ENCODE peak calls at places on chromosomes 2 and 18, in ten cellular contexts. U is A549; E is T-helper 1 cell; D is left cardiac atrium; W is kidney epithelial cell; Z is activated naive CD4-positive, alpha-beta T cell treated with anti-CD3 and anti-CD28 coated beads, Interleukin-2, amount 50 U/mL, for 16 hours; M is stomach; Y is M059J; N is amygdala; C is GM03348. L is an unnamed sample.

GRCh38 chr18:49762191-49763077 is 50.9 kb downstream of the ACAA2 start:
- DNase-seq in Z (no peak), E (no peak), M (no peak), U (no peak), Y (no peak), C (no peak), D (no peak), N (no peak), W (no peak), L (no peak)

GRCh38 chr18:21740724-21741510 is at the start of gene MIB1:
- DNase-seq in Y (no peak), W (peak; percentile 80), U (peak; percentile 18), E (peak; percentile 37), D (no peak), Z (peak; percentile 48), M (peak; percentile 99), C (peak; percentile 85), N (peak; percentile 56), L (peak; percentile 99)

GRCh38 chr2:60708630-60709320 is 47.3 kb upstream of the PAPOLG start:
- DNase-seq in C (no peak), N (no peak), Y (no peak), M (no peak), U (no peak), W (no peak), D (no peak), Z (no peak), E (no peak), L (no peak)

GRCh38 chr2:70921839-70922590 is 13.7 kb upstream of the ATP6V1B1 start:
- DNase-seq in Y (peak; percentile 29), M (peak; percentile 7), C (no peak), Z (no peak), W (no peak), N (no peak), E (no peak), D (no peak), U (no peak), L (no peak)

GRCh38 chr18:43587538-43588153 is 310.4 kb upstream of the SYT4 start:
- DNase-seq in Z (no peak), E (no peak), N (no peak), M (no peak), U (no peak), D (no peak), C (peak; percentile 59), W (no peak), Y (peak; percentile 45), L (no peak)

GRCh38 chr2:134212726-134213125 is 41.1 kb upstream of the MGAT5 start:
- DNase-seq in Z (no peak), M (no peak), D (no peak), E (no peak), Y (no peak), W (no peak), C (no peak), N (no peak), U (no peak), L (no peak)

GRCh38 chr2:28423856-28424605 is 31.4 kb downstream of the FOSL2 start:
- DNase-seq in Y (no peak), C (no peak), N (no peak), U (no peak), E (no peak), Z (no peak), M (peak; percentile 45), D (no peak), W (no peak), L (peak; percentile 52)

GRCh38 chr2:233690444-233690843 is 2.2 kb upstream of the UGT1A6 start:
- DNase-seq in W (peak; percentile 23), M (no peak), N (no peak), Y (peak; percentile 86), C (no peak), D (no peak), E (no peak), U (no peak), Z (no peak), L (no peak)

GRCh38 chr2:165794520-165794882 is 454 bp upstream of the GALNT3 start:
- DNase-seq in Y (no peak), C (peak; percentile 44), D (no peak), M (peak; percentile 60), U (no peak), W (no peak), N (no peak), Z (peak; percentile 34), E (no peak), L (peak; percentile 50)

GRCh38 chr2:20450201-20451108 is 3.6 kb downstream of the RHOB start:
- DNase-seq in W (no peak), D (peak; percentile 77), C (peak; percentile 80), Z (no peak), Y (peak; percentile 83), M (peak; percentile 73), E (no peak), N (peak; percentile 89), U (no peak), L (no peak)

GRCh38 chr2:73173781-73174180 is 28.6 kb upstream of the NOTO start:
- DNase-seq in U (no peak), W (no peak), Y (no peak), E (no peak), M (no peak), N (no peak), Z (no peak), D (no peak), C (no peak), L (no peak)

GRCh38 chr2:137107925-137108324 is 342.6 kb downstream of the THSD7B start:
- DNase-seq in U (no peak), Z (no peak), D (no peak), W (no peak), E (no peak), N (no peak), C (no peak), M (no peak), Y (no peak), L (no peak)

GRCh38 chr2:43139996-43140621 is 86.3 kb downstream of the ZFP36L2 start:
- DNase-seq in Z (no peak), D (peak; percentile 72), U (no peak), N (no peak), Y (no peak), W (no peak), E (no peak), C (no peak), M (no peak), L (peak; percentile 35)

GRCh38 chr18:24656571-24656971 is 196.1 kb downstream of the HRH4 start:
- DNase-seq in E (no peak), C (no peak), Z (no peak), N (no peak), M (no peak), W (peak; percentile 84), U (no peak), D (no peak), Y (peak; percentile 91), L (no peak)

GRCh38 chr2:202158796-202159195 is 79.6 kb downstream of the SUMO1 start:
- DNase-seq in Y (peak; percentile 41), D (no peak), Z (no peak), W (no peak), M (no peak), E (no peak), U (no peak), C (no peak), N (no peak), L (no peak)

GRCh38 chr2:85974395-85974794 is 85.6 kb upstream of the ST3GAL5 start:
- DNase-seq in Z (no peak), N (no peak), E (no peak), Y (no peak), M (peak; percentile 17), U (no peak), W (no peak), C (no peak), D (no peak), L (no peak)

GRCh38 chr2:23867449-23867848 is 59.5 kb downstream of the ATAD2B start:
- DNase-seq in E (no peak), M (no peak), N (no peak), U (no peak), W (no peak), C (no peak), Z (no peak), Y (no peak), D (no peak), L (no peak)

GRCh38 chr2:44785433-44785832 is 156.1 kb upstream of the SIX3 start:
- DNase-seq in E (no peak), W (no peak), Z (no peak), N (no peak), Y (no peak), C (no peak), M (no peak), D (no peak), U (no peak), L (no peak)

GRCh38 chr2:118529931-118530330 is 317.5 kb downstream of the EN1 start:
- DNase-seq in U (no peak), C (no peak), M (no peak), D (no peak), Y (no peak), E (no peak), N (no peak), W (no peak), Z (no peak), L (no peak)

GRCh38 chr2:70300771-70301343 is 1.0 kb downstream of the FAM136A start:
- DNase-seq in Z (no peak), N (no peak), D (no peak), C (no peak), W (no peak), M (no peak), U (no peak), E (no peak), Y (no peak), L (no peak)

GRCh38 chr18:73136134-73136533 is 268.3 kb upstream of the NETO1 start:
- DNase-seq in D (no peak), U (peak; percentile 2), N (no peak), M (no peak), W (peak; percentile 4), E (no peak), Y (peak; percentile 7), C (peak; percentile 6), Z (no peak), L (no peak)

GRCh38 chr2:171670655-171671054 is 16.6 kb upstream of the DYNC1I2 start:
- DNase-seq in Z (no peak), M (no peak), D (no peak), W (no peak), C (no peak), Y (no peak), E (no peak), U (no peak), N (no peak), L (no peak)

GRCh38 chr2:216133392-216133791 is 24.2 kb downstream of the XRCC5 start:
- DNase-seq in N (no peak), M (no peak), W (no peak), E (no peak), U (no peak), Z (no peak), C (no peak), Y (no peak), D (no peak), L (no peak)

GRCh38 chr2:27306657-27307544 is 1.3 kb downstream of the UCN start:
- DNase-seq in Z (peak; percentile 58), C (peak; percentile 26), U (no peak), E (no peak), W (no peak), Y (no peak), D (peak; percentile 25), N (no peak), M (no peak), L (no peak)

GRCh38 chr2:237536617-237537016 is 29.8 kb upstream of the PRLH start:
- DNase-seq in Z (no peak), U (no peak), C (no peak), M (no peak), N (no peak), W (no peak), D (no peak), E (no peak), Y (no peak), L (no peak)

GRCh38 chr2:200765139-200765951 is 46.4 kb upstream of the BZW1 start:
- DNase-seq in W (peak; percentile 82), Y (peak; percentile 97), D (no peak), N (no peak), Z (peak; percentile 22), U (peak; percentile 55), C (peak; percentile 69), M (no peak), E (no peak), L (no peak)

GRCh38 chr18:24878289-24878688 is 417.9 kb downstream of the HRH4 start:
- DNase-seq in D (no peak), Z (no peak), W (no peak), N (no peak), U (no peak), C (peak; percentile 59), E (no peak), M (no peak), Y (peak; percentile 71), L (no peak)

GRCh38 chr2:120552800-120553471 is 182.7 kb upstream of the GLI2 start:
- DNase-seq in C (no peak), E (no peak), U (peak; percentile 87), D (peak; percentile 90), M (peak; percentile 94), Z (no peak), W (no peak), Y (peak; percentile 87), N (peak; percentile 37), L (no peak)